ENCODE peak calls at places on chromosome 6, in six cellular contexts. Y, G, C, X, U and J are unnamed samples.

GRCh38 chr6:34586327-34587040 is 30.4 kb upstream of the SPDEF start:
- DNase-seq in Y (no peak), G (no peak), C (no peak), X (no peak), U (no peak), J (no peak)

GRCh38 chr6:114342826-114343781 is at the start of gene HS3ST5:
- DNase-seq in Y (peak), G (peak), C (peak), X (no peak), U (peak), J (no peak)

GRCh38 chr6:16747232-16748027 is 13.8 kb downstream of the ATXN1 start:
- DNase-seq in Y (no peak), G (no peak), C (peak), X (no peak), U (no peak), J (peak)

GRCh38 chr6:40427196-40427595 is 160.0 kb downstream of the LRFN2 start:
- DNase-seq in Y (no peak), G (no peak), C (no peak), X (peak), U (no peak), J (no peak)

GRCh38 chr6:148445620-148446019 is 103.0 kb downstream of the SASH1 start:
- DNase-seq in Y (no peak), G (no peak), C (peak), X (no peak), U (no peak), J (peak)

GRCh38 chr6:37711331-37711924 is 13.7 kb upstream of the MDGA1 start:
- DNase-seq in Y (no peak), G (no peak), C (no peak), X (no peak), U (no peak), J (no peak)

GRCh38 chr6:38413097-38413800 is 226.5 kb downstream of the BTBD9 start:
- DNase-seq in Y (no peak), G (no peak), C (no peak), X (no peak), U (no peak), J (no peak)

GRCh38 chr6:169131356-169131755 is 122.3 kb downstream of the THBS2 start:
- DNase-seq in Y (no peak), G (no peak), C (no peak), X (no peak), U (no peak), J (no peak)

DNA sequence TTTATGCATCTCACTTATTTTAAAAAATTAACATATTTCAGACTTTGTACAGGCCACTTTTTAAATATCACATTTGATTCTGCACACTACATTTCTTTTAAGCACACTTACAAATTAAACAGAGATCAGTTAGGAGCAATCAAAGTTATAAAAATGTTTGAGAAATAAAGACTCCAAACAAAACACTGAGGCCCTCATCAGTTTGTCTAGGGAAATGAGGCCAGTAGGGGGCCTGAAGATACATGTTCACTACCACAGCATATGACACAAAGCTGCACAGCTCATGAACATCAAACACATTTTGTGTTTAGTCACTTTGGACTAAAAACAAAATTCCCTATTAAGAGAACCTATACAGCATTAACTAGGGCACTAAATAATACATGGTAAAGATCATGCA is 180.5 kb downstream of the PDE7B start:
- DNase-seq in Y (peak), G (no peak), C (no peak), X (no peak), U (no peak), J (peak)
- TF ChIP-seq CTCF in Y (peak), G (peak), C (peak), X (peak), U (peak), J (peak)

GRCh38 chr6:19478273-19478672 is 358.9 kb upstream of the ID4 start:
- DNase-seq in Y (no peak), G (no peak), C (no peak), X (no peak), U (no peak), J (no peak)
- H3K27ac ChIP-seq in Y (no peak), G (no peak), C (no peak), X (no peak), U (no peak), J (no peak)

GRCh38 chr6:52662031-52662430 is 8.9 kb upstream of the TMEM14A start:
- DNase-seq in Y (no peak), G (no peak), C (no peak), X (no peak), U (no peak), J (no peak)

GRCh38 chr6:52663120-52663934 is 7.6 kb upstream of the TMEM14A start:
- DNase-seq in Y (peak), G (no peak), C (peak), X (peak), U (no peak), J (no peak)

GRCh38 chr6:52664185-52664990 is 6.5 kb upstream of the TMEM14A start:
- DNase-seq in Y (peak), G (peak), C (peak), X (peak), U (peak), J (peak)

GRCh38 chr6:52664991-52665686 is 5.8 kb upstream of the TMEM14A start:
- DNase-seq in Y (no peak), G (no peak), C (no peak), X (no peak), U (no peak), J (no peak)

DNA sequence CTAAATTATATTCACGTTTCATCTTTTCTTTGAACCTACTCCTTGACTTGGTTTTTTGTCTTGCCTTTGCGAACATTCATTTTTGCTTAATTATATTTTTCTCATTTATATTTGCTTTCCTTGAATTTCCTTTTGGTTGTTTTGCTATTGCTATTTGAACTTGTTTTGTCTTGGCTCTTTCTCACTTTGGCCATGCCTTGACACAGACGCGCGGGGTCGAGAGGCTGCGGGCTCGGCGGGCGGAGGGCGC is 7.1 kb upstream of the TMEM14A start:
- DNase-seq in Y (no peak), G (no peak), C (no peak), X (no peak), U (no peak), J (no peak)
- TF ChIP-seq CTCF in Y (no peak), G (no peak), C (no peak), X (no peak), U (no peak), J (no peak)

GRCh38 chr6:109304284-109305015 is 77.8 kb downstream of the CD164 start:
- DNase-seq in Y (peak), G (no peak), C (peak), X (no peak), U (no peak), J (no peak)
- H3K27ac ChIP-seq in Y (no peak), G (no peak), C (no peak), X (peak), U (no peak), J (no peak)

GRCh38 chr6:5679271-5679670 is 327.5 kb downstream of the NRN1 start:
- DNase-seq in Y (no peak), G (no peak), C (no peak), X (no peak), U (no peak), J (no peak)
- TF ChIP-seq CTCF in Y (no peak), G (no peak), C (no peak), X (no peak), U (no peak), J (no peak)

DNA sequence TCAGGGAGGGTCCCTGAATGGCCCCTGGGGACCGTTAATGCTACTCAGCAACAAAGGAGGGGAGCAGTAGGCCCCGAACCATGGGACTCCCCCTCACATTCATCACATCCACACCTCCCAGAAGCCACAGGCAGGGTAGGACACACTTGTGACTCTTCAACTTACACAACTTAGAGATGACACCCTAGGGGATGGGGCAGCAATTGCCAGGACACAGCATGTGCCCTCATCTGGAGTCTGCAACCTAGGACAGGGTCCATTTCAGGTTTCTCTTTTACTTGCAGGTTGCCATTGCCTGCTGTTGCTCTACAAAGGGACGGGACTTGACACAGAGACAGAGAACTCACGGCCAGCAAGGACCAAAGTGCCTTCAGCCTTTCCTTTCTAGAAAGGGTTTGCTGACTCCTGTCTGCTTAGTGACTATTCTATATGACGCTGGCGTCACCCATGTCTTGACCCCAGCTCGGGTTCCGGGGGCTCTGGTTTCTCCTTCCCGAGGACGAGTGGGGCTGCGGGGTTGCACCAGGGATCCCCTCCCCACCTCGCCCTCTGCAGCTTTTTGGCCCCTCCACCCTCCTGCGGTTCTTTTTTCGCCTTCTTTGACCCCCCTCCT is 642 bp downstream of the ULBP3 start:
- DNase-seq in Y (no peak), G (no peak), C (no peak), X (no peak), U (no peak), J (no peak)
- H3K27ac ChIP-seq in Y (peak), G (peak), C (peak), X (peak), U (no peak), J (peak)

GRCh38 chr6:137475103-137475502 is 19.1 kb downstream of the OLIG3 start:
- DNase-seq in Y (no peak), G (no peak), C (no peak), X (no peak), U (no peak), J (no peak)
- TF ChIP-seq CTCF in Y (peak), G (no peak), C (no peak), X (no peak), U (no peak), J (peak)

DNA sequence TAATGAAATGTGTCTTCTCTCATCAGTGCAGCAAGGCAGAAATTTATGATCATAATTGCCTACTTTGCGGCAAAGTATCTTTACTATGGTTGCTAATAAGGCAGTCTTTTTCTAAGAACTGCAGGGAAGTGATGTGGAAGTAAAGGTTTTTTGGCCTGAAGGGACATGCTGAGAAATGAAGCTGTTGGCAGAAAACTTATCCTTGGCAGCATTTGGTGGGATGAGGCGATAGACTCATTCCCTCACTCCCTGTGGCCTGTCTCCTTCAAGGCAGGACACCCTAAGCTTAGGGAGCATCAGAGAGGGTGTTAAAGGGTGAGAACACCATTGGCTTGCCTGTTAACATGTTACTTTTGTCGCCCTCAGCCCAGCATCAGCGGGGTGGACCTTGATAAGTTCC is 48.8 kb downstream of the SCGN start:
- DNase-seq in Y (no peak), G (no peak), C (no peak), X (no peak), U (no peak), J (no peak)
- H3K27ac ChIP-seq in Y (no peak), G (no peak), C (no peak), X (no peak), U (no peak), J (no peak)

GRCh38 chr6:32195652-32195901 is 3.1 kb upstream of the GPSM3 start:
- DNase-seq in Y (peak), G (peak), C (peak), X (peak), U (peak), J (peak)
- TF ChIP-seq CTCF in Y (peak), G (peak), C (peak), X (peak), U (peak), J (peak)

DNA sequence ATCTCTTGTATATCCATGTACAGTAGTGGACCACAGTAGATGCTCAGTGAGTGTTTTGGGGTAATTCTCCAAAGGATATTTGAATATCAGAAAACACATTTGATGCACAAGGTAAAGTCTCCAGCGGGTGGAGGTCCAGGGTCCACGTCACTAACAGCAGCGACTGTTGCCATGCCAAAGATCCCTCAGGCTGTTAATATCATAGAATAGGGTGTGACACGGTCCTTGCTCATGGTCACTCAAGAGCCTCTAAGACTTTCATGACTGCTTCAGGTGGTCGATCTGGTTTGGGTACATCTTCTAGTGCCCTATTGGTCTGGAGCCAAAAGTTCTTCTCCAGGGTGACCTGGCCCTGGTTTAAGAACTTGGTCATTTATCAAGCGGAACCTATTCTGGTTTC is 90.8 kb downstream of the OLIG3 start:
- DNase-seq in Y (no peak), G (no peak), C (no peak), X (no peak), U (no peak), J (no peak)
- H3K27ac ChIP-seq in Y (no peak), G (no peak), C (no peak), X (no peak), U (no peak), J (no peak)